ENCODE peak calls at places on chromosomes 13 and 19, in nine cellular contexts. X is type B pancreatic cell; B is mesenchymal stem cell; R is germinal center; T is NB4; V is effector CD4-positive, alpha-beta T cell; L is SW 1271; J is hippocampal formation; U is NCI-H2081. O is an unnamed sample.

GRCh38 chr19:44640518-44640917 is 3.2 kb upstream of the PVR start:
- DNase-seq in V (no peak), T (no peak), U (no peak), R (no peak), L (no peak), B (peak; percentile 31), X (no peak), J (no peak), O (no peak)

GRCh38 chr13:112849500-112849899 is 119.5 kb upstream of the MCF2L start:
- DNase-seq in U (peak; percentile 97), L (no peak), B (no peak), X (no peak), R (no peak), J (no peak), V (no peak), T (no peak), O (no peak)

GRCh38 chr19:46849610-46850009 is 1.0 kb downstream of the AP2S1 start:
- DNase-seq in V (no peak), L (no peak), U (no peak), X (no peak), J (no peak), T (no peak), R (no peak), B (peak; percentile 76), O (no peak)

GRCh38 chr13:48255954-48256353 is 22.9 kb downstream of the ITM2B start:
- DNase-seq in T (no peak), X (no peak), R (no peak), V (no peak), J (no peak), U (no peak), L (no peak), B (no peak), O (no peak)

GRCh38 chr13:44220948-44221347 is 152.7 kb upstream of the SERP2 start:
- DNase-seq in B (no peak), T (no peak), J (no peak), U (no peak), L (no peak), R (no peak), X (no peak), V (no peak), O (no peak)

GRCh38 chr13:39510296-39510695 is 92.7 kb downstream of the LHFPL6 start:
- DNase-seq in X (no peak), J (no peak), T (no peak), R (no peak), U (peak; percentile 98), V (no peak), B (no peak), L (no peak), O (no peak)

GRCh38 chr13:38398810-38399493 is 49.3 kb downstream of the UFM1 start:
- DNase-seq in U (no peak), T (peak; percentile 78), X (no peak), J (no peak), B (peak; percentile 64), R (no peak), V (no peak), L (no peak), O (no peak)

GRCh38 chr19:49776371-49776764 is 9.6 kb downstream of the AP2A1 start:
- DNase-seq in J (no peak), R (no peak), L (no peak), T (no peak), U (no peak), X (no peak), V (no peak), B (no peak), O (no peak)

GRCh38 chr19:11382898-11383705 is 1.0 kb downstream of the EPOR start:
- DNase-seq in L (peak; percentile 53), B (peak; percentile 65), J (no peak), X (no peak), R (peak; percentile 68), T (peak; percentile 72), U (peak; percentile 30), V (no peak), O (peak; percentile 41)

O was measured in hepatic stellate cell.